ENCODE peak calls at places on chromosomes 3 and 15, in five cellular contexts. One of them, this sample, is unnamed.

GRCh38 chr3:72336821-72337479 is 511.3 kb downstream of the SHQ1 start:
- DNase-seq in EL: peak
- DNase-seq in BJ: no peak
- DNase-seq in activated T-cell treated with anti-CD3 and anti-CD28 coated beads for 24 hours: no peak
- DNase-seq in HepG2: no peak
- DNase-seq in this sample: no peak

GRCh38 chr3:135860761-135861160 is 104.8 kb upstream of the PPP2R3A start:
- DNase-seq in EL: no peak
- DNase-seq in BJ: no peak
- DNase-seq in HepG2: no peak
- DNase-seq in activated T-cell treated with anti-CD3 and anti-CD28 coated beads for 24 hours: no peak
- DNase-seq in this sample: no peak

GRCh38 chr3:55245391-55245790 is 241.7 kb downstream of the WNT5A start:
- DNase-seq in BJ: no peak
- DNase-seq in HepG2: no peak
- DNase-seq in EL: no peak
- DNase-seq in activated T-cell treated with anti-CD3 and anti-CD28 coated beads for 24 hours: no peak
- DNase-seq in this sample: no peak

GRCh38 chr3:148999806-149000205 is 8.5 kb downstream of the GYG1 start:
- DNase-seq in EL: no peak
- DNase-seq in BJ: no peak
- DNase-seq in activated T-cell treated with anti-CD3 and anti-CD28 coated beads for 24 hours: no peak
- DNase-seq in HepG2: no peak
- DNase-seq in this sample: no peak

GRCh38 chr3:56347219-56347871 is 120.9 kb downstream of the ERC2 start:
- DNase-seq in EL: peak
- DNase-seq in activated T-cell treated with anti-CD3 and anti-CD28 coated beads for 24 hours: peak
- DNase-seq in HepG2: no peak
- DNase-seq in BJ: no peak
- DNase-seq in this sample: no peak

GRCh38 chr3:125357032-125357658 is 18.0 kb downstream of the ZNF148 start:
- DNase-seq in BJ: no peak
- DNase-seq in EL: peak
- DNase-seq in activated T-cell treated with anti-CD3 and anti-CD28 coated beads for 24 hours: peak
- DNase-seq in HepG2: peak
- DNase-seq in this sample: no peak

GRCh38 chr15:101267320-101268104 is 9.8 kb downstream of the SELENOS start:
- DNase-seq in HepG2: no peak
- DNase-seq in activated T-cell treated with anti-CD3 and anti-CD28 coated beads for 24 hours: no peak
- DNase-seq in BJ: peak
- DNase-seq in EL: peak
- DNase-seq in this sample: no peak

GRCh38 chr3:38168151-38168987 is 3.0 kb downstream of the OXSR1 start:
- DNase-seq in HepG2: no peak
- DNase-seq in BJ: no peak
- DNase-seq in activated T-cell treated with anti-CD3 and anti-CD28 coated beads for 24 hours: no peak
- DNase-seq in EL: peak
- DNase-seq in this sample: no peak

GRCh38 chr3:129123314-129124060 is 1.9 kb upstream of the RAB43 start:
- DNase-seq in activated T-cell treated with anti-CD3 and anti-CD28 coated beads for 24 hours: no peak
- DNase-seq in HepG2: peak
- DNase-seq in BJ: no peak
- DNase-seq in EL: peak
- DNase-seq in this sample: no peak

GRCh38 chr3:139389552-139390368 is at the start of gene COPB2:
- DNase-seq in EL: peak
- DNase-seq in HepG2: peak
- DNase-seq in activated T-cell treated with anti-CD3 and anti-CD28 coated beads for 24 hours: peak
- DNase-seq in BJ: peak
- DNase-seq in this sample: peak

GRCh38 chr15:25596644-25597562 is 158.1 kb upstream of the UBE3A start:
- DNase-seq in HepG2: no peak
- DNase-seq in BJ: no peak
- DNase-seq in activated T-cell treated with anti-CD3 and anti-CD28 coated beads for 24 hours: no peak
- DNase-seq in EL: no peak
- DNase-seq in this sample: no peak

GRCh38 chr3:142866841-142867631 is 21.8 kb downstream of the PCOLCE2 start:
- DNase-seq in HepG2: no peak
- DNase-seq in EL: no peak
- DNase-seq in BJ: no peak
- DNase-seq in activated T-cell treated with anti-CD3 and anti-CD28 coated beads for 24 hours: no peak
- DNase-seq in this sample: no peak

GRCh38 chr3:32456429-32457130 is 46.1 kb downstream of the CMTM6 start:
- DNase-seq in EL: no peak
- DNase-seq in BJ: no peak
- DNase-seq in activated T-cell treated with anti-CD3 and anti-CD28 coated beads for 24 hours: no peak
- DNase-seq in HepG2: no peak
- DNase-seq in this sample: no peak

GRCh38 chr3:140580746-140581145 is 97.1 kb upstream of the TRIM42 start:
- DNase-seq in HepG2: no peak
- DNase-seq in activated T-cell treated with anti-CD3 and anti-CD28 coated beads for 24 hours: no peak
- DNase-seq in EL: no peak
- DNase-seq in BJ: no peak
- DNase-seq in this sample: peak

GRCh38 chr3:160643994-160644393 is 33.0 kb upstream of the ARL14 start:
- DNase-seq in EL: no peak
- DNase-seq in BJ: no peak
- DNase-seq in HepG2: no peak
- DNase-seq in activated T-cell treated with anti-CD3 and anti-CD28 coated beads for 24 hours: no peak
- DNase-seq in this sample: no peak

GRCh38 chr3:82087958-82088357 is 326.5 kb upstream of the GBE1 start:
- DNase-seq in HepG2: peak
- DNase-seq in activated T-cell treated with anti-CD3 and anti-CD28 coated beads for 24 hours: no peak
- DNase-seq in BJ: peak
- DNase-seq in EL: peak
- DNase-seq in this sample: peak

GRCh38 chr3:140834266-140835037 is 107.2 kb upstream of the SLC25A36 start:
- DNase-seq in BJ: no peak
- DNase-seq in activated T-cell treated with anti-CD3 and anti-CD28 coated beads for 24 hours: no peak
- DNase-seq in HepG2: no peak
- DNase-seq in EL: peak
- DNase-seq in this sample: no peak

GRCh38 chr3:150216041-150216811 is 191.9 kb upstream of the TSC22D2 start:
- DNase-seq in HepG2: no peak
- DNase-seq in EL: peak
- DNase-seq in BJ: no peak
- DNase-seq in activated T-cell treated with anti-CD3 and anti-CD28 coated beads for 24 hours: no peak
- DNase-seq in this sample: no peak

GRCh38 chr3:72247645-72248388 is 462.9 kb upstream of the PROK2 start:
- DNase-seq in EL: no peak
- DNase-seq in activated T-cell treated with anti-CD3 and anti-CD28 coated beads for 24 hours: no peak
- DNase-seq in HepG2: no peak
- DNase-seq in BJ: no peak
- DNase-seq in this sample: no peak

GRCh38 chr15:31869640-31870335 is 160.5 kb upstream of the CHRNA7 start:
- DNase-seq in EL: no peak
- DNase-seq in activated T-cell treated with anti-CD3 and anti-CD28 coated beads for 24 hours: no peak
- DNase-seq in BJ: no peak
- DNase-seq in HepG2: no peak
- DNase-seq in this sample: no peak

GRCh38 chr3:105731686-105732085 is 137.1 kb downstream of the CBLB start:
- DNase-seq in BJ: no peak
- DNase-seq in EL: no peak
- DNase-seq in HepG2: no peak
- DNase-seq in activated T-cell treated with anti-CD3 and anti-CD28 coated beads for 24 hours: no peak
- DNase-seq in this sample: no peak

GRCh38 chr3:188624384-188624783 is 470.4 kb downstream of the LPP start:
- DNase-seq in activated T-cell treated with anti-CD3 and anti-CD28 coated beads for 24 hours: no peak
- DNase-seq in BJ: no peak
- DNase-seq in HepG2: no peak
- DNase-seq in EL: peak
- DNase-seq in this sample: no peak

GRCh38 chr15:66802087-66803001 is 100.3 kb downstream of the SMAD6 start:
- DNase-seq in HepG2: no peak
- DNase-seq in activated T-cell treated with anti-CD3 and anti-CD28 coated beads for 24 hours: no peak
- DNase-seq in BJ: peak
- DNase-seq in EL: peak
- DNase-seq in this sample: no peak

GRCh38 chr3:190911382-190911781 is 48.9 kb upstream of the GMNC start:
- DNase-seq in HepG2: no peak
- DNase-seq in EL: no peak
- DNase-seq in BJ: no peak
- DNase-seq in activated T-cell treated with anti-CD3 and anti-CD28 coated beads for 24 hours: no peak
- DNase-seq in this sample: no peak

GRCh38 chr15:39034816-39035215 is 470.2 kb upstream of the RASGRP1 start:
- DNase-seq in activated T-cell treated with anti-CD3 and anti-CD28 coated beads for 24 hours: no peak
- DNase-seq in BJ: no peak
- DNase-seq in HepG2: no peak
- DNase-seq in EL: no peak
- DNase-seq in this sample: no peak

GRCh38 chr3:155890671-155891190 is 20.3 kb downstream of the GMPS start:
- DNase-seq in HepG2: peak
- DNase-seq in BJ: no peak
- DNase-seq in EL: peak
- DNase-seq in activated T-cell treated with anti-CD3 and anti-CD28 coated beads for 24 hours: no peak
- DNase-seq in this sample: no peak

GRCh38 chr3:16066975-16067374 is 107.5 kb upstream of the GALNT15 start:
- DNase-seq in HepG2: no peak
- DNase-seq in BJ: peak
- DNase-seq in EL: peak
- DNase-seq in activated T-cell treated with anti-CD3 and anti-CD28 coated beads for 24 hours: no peak
- DNase-seq in this sample: no peak

GRCh38 chr3:195159819-195160175 is 111.2 kb downstream of the XXYLT1 start:
- DNase-seq in HepG2: no peak
- DNase-seq in activated T-cell treated with anti-CD3 and anti-CD28 coated beads for 24 hours: no peak
- DNase-seq in BJ: peak
- DNase-seq in EL: peak
- DNase-seq in this sample: no peak

This sample was measured in epithelial cell of proximal tubule.